ENCODE peak calls at places on chromosomes 7 and 10, in four cellular contexts. J, B, S and K are unnamed samples.

GRCh38 chr7:105589221-105590077 is 8.2 kb upstream of the EFCAB10 start:
- DNase-seq in B (peak; percentile 85), S (peak; percentile 66), J (peak; percentile 91), K (peak; percentile 92)

GRCh38 chr7:68216046-68216445 is 1219.4 kb downstream of the TYW1 start:
- DNase-seq in B (no peak), S (no peak), J (no peak), K (no peak)

GRCh38 chr10:95861401-95861800 is 46.4 kb upstream of the CC2D2B start:
- DNase-seq in J (no peak), S (no peak), B (no peak), K (no peak)

GRCh38 chr7:121428857-121429489 is 32.9 kb upstream of the FAM3C start:
- DNase-seq in B (no peak), S (no peak), J (no peak), K (no peak)

GRCh38 chr10:117346574-117346973 is 28.7 kb downstream of the PDZD8 start:
- DNase-seq in S (no peak), B (no peak), J (no peak), K (no peak)

GRCh38 chr7:27723086-27723485 is 16.9 kb upstream of the TAX1BP1 start:
- DNase-seq in J (peak; percentile 14), B (no peak), S (no peak), K (peak; percentile 40)

GRCh38 chr7:117129538-117129955 is 176.2 kb downstream of the ST7 start:
- DNase-seq in S (no peak), J (peak; percentile 8), B (peak; percentile 36), K (no peak)

GRCh38 chr10:85527610-85528317 is 838.8 kb downstream of the GRID1 start:
- DNase-seq in B (no peak), S (no peak), J (no peak), K (no peak)

GRCh38 chr7:154886591-154886990 is 116.3 kb downstream of the PAXIP1 start:
- DNase-seq in S (no peak), J (no peak), B (no peak), K (no peak)

GRCh38 chr7:25843467-25843866 is 308.5 kb upstream of the NFE2L3 start:
- DNase-seq in J (no peak), B (no peak), S (no peak), K (no peak)

GRCh38 chr10:47298730-47299129 is 1.3 kb upstream of the GDF10 start:
- DNase-seq in S (no peak), B (no peak), J (no peak), K (no peak)

GRCh38 chr10:47295411-47295810 is 4.6 kb upstream of the GDF10 start:
- DNase-seq in J (no peak), S (no peak), B (no peak), K (no peak)

GRCh38 chr10:47297796-47298540 is 2.0 kb upstream of the GDF10 start:
- DNase-seq in S (no peak), J (no peak), B (no peak), K (no peak)

GRCh38 chr10:47296111-47296894 is 3.7 kb upstream of the GDF10 start:
- DNase-seq in J (no peak), B (peak; percentile 12), S (no peak), K (no peak)

GRCh38 chr10:47296941-47297340 is 3.1 kb upstream of the GDF10 start:
- DNase-seq in S (no peak), B (no peak), J (no peak), K (no peak)
- H3K27me3 ChIP-seq in S (peaks cover 1% of the 10 kb centered on the region), B (peaks cover 12% of the 10 kb centered on the region), J (peaks cover 69% of the 10 kb centered on the region), K (peaks cover 60% of the 10 kb centered on the region)

GRCh38 chr10:22927661-22928403 is at the start of gene ARMC3:
- DNase-seq in S (peak; percentile 41), B (peak; percentile 16), J (peak; percentile 48), K (peak; percentile 57)
- TF ChIP-seq EZH2 in S (no peak), B (no peak), J (no peak), K (no peak)

GRCh38 chr7:46485481-46486065 is 564.5 kb upstream of the IGFBP3 start:
- DNase-seq in S (no peak), J (no peak), B (peak; percentile 59), K (peak; percentile 87)
- TF ChIP-seq CTCF in S (no peak), J (no peak), B (peak; percentile 45), K (peak; percentile 43)

GRCh38 chr10:99234067-99234738 is 1.4 kb downstream of the HPSE2 start:
- DNase-seq in S (no peak), J (peak; percentile 37), B (peak; percentile 69), K (no peak)
- H3K27me3 ChIP-seq in S (peaks cover 8% of the 10 kb centered on the region), J (peaks cover 93% of the 10 kb centered on the region), B (peaks cover 23% of the 10 kb centered on the region), K (peaks cover 82% of the 10 kb centered on the region)

DNA sequence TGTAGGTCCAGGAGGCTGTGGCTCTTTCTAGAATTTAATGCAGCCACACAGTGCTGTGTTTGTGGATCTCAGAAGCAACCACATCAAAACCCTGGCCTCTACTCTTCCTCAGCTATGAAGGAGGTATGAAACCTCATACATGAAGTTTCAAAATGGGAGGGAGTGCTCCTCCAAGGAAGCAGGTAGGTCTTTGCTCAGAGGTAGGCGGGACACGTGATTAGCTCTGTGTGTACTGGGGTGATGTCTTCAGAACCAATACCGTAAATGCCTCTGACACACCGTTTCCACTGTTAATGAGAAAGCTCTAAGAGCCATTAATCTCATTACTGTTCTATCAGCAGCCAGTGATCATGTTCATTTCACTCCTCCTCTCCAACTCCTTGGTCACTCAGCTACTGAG is 126.1 kb downstream of the PLXNA4 start:
- DNase-seq in J (no peak), S (no peak), B (no peak), K (no peak)
- TF ChIP-seq EZH2 in J (no peak), S (no peak), B (no peak), K (no peak)